ENCODE peak calls at places on chromosomes 2 and 18, in nine cellular contexts. D, A, Q, Y, W, U, J, E and T are unnamed samples. For H3K27me3, the result is how much of the 10 kb centered on the place peaks cover.

GRCh38 chr2:224410946-224411561 is 9.1 kb upstream of the FAM124B start:
- DNase-seq in Y (no peak), A (no peak), J (no peak), D (no peak), U (no peak), E (no peak), Q (no peak), W (no peak), T (peak)

GRCh38 chr2:105977212-105977611 is 216.9 kb downstream of the UXS1 start:
- DNase-seq in Q (no peak), U (no peak), W (no peak), Y (no peak), A (no peak), D (no peak), J (no peak), E (no peak), T (peak)

GRCh38 chr2:131394147-131394931 is 30.4 kb upstream of the RAB6D start:
- DNase-seq in A (no peak), U (no peak), D (peak), E (no peak), J (no peak), Q (no peak), Y (no peak), W (no peak), T (no peak)

GRCh38 chr18:26436176-26437031 is 111.9 kb downstream of the KCTD1 start:
- DNase-seq in E (no peak), A (no peak), D (no peak), J (no peak), U (no peak), Q (no peak), Y (no peak), W (no peak), T (peak)

GRCh38 chr18:79395761-79396404 is at the start of gene NFATC1:
- DNase-seq in D (peak), Q (peak), W (peak), J (peak), E (peak), A (peak), U (no peak), Y (peak), T (peak)

GRCh38 chr2:49369650-49370049 is 215.3 kb upstream of the FSHR start:
- DNase-seq in W (no peak), E (no peak), D (no peak), U (no peak), Q (no peak), J (no peak), A (no peak), Y (no peak), T (no peak)

GRCh38 chr2:31241625-31242270 is 7.8 kb downstream of the EHD3 start:
- DNase-seq in E (no peak), A (no peak), W (no peak), D (no peak), Y (no peak), Q (peak), J (no peak), U (no peak), T (no peak)

GRCh38 chr2:23386422-23387220 is 1.6 kb downstream of the KLHL29 start:
- DNase-seq in E (no peak), A (no peak), D (peak), Q (no peak), U (no peak), W (no peak), J (no peak), Y (no peak), T (no peak)

GRCh38 chr18:77082316-77082715 is 50.3 kb downstream of the MBP start:
- DNase-seq in U (no peak), A (no peak), E (no peak), D (no peak), Y (no peak), J (no peak), W (no peak), Q (no peak), T (no peak)

GRCh38 chr2:79511320-79511951 is 1.4 kb upstream of the CTNNA2 start:
- DNase-seq in U (no peak), E (no peak), A (peak), J (peak), D (peak), Y (no peak), W (no peak), Q (no peak), T (peak)

GRCh38 chr2:74779587-74780135 is 54.3 kb upstream of the HK2 start:
- DNase-seq in Y (no peak), W (peak), E (no peak), A (no peak), Q (no peak), J (peak), D (no peak), U (no peak), T (no peak)

GRCh38 chr18:24941164-24941951 is 410.6 kb downstream of the ZNF521 start:
- DNase-seq in U (no peak), D (no peak), J (no peak), E (no peak), Y (no peak), Q (no peak), W (no peak), A (no peak), T (no peak)

GRCh38 chr2:228827056-228827455 is 444.0 kb downstream of the PID1 start:
- DNase-seq in J (no peak), Y (no peak), E (no peak), U (no peak), W (no peak), D (no peak), A (no peak), Q (no peak), T (peak)

GRCh38 chr2:241364781-241365180 is 8.7 kb downstream of the FARP2 start:
- DNase-seq in W (no peak), Q (no peak), J (no peak), U (no peak), A (no peak), E (no peak), Y (no peak), D (no peak), T (no peak)

GRCh38 chr2:43467889-43468288 is 127.9 kb downstream of the THADA start:
- DNase-seq in A (no peak), U (no peak), Q (no peak), J (no peak), W (no peak), D (no peak), Y (no peak), E (no peak), T (peak)

GRCh38 chr2:45649457-45649854 is 2.0 kb upstream of the PRKCE start:
- DNase-seq in W (no peak), Y (no peak), E (no peak), Q (no peak), J (no peak), U (no peak), D (no peak), A (no peak), T (peak)

GRCh38 chr18:3782901-3783300 is 332.9 kb downstream of the TGIF1 start:
- DNase-seq in E (no peak), D (no peak), J (no peak), W (no peak), Y (no peak), U (no peak), A (no peak), Q (no peak), T (no peak)

GRCh38 chr2:96687711-96688640 is 45.4 kb downstream of the FER1L5 start:
- DNase-seq in Y (no peak), A (no peak), W (no peak), D (no peak), U (no peak), Q (no peak), E (no peak), J (no peak), T (no peak)

GRCh38 chr2:37230581-37230980 is 815 bp downstream of the CEBPZ start:
- DNase-seq in U (no peak), D (no peak), J (no peak), Q (no peak), A (no peak), E (no peak), Y (no peak), W (no peak), T (peak)

GRCh38 chr2:13193900-13194299 is 477.2 kb downstream of the TRIB2 start:
- DNase-seq in Y (no peak), J (no peak), U (peak), A (no peak), D (peak), Q (no peak), E (no peak), W (no peak), T (peak)

GRCh38 chr2:68837861-68838341 is 33.3 kb downstream of the BMP10 start:
- DNase-seq in Y (no peak), J (no peak), A (no peak), W (no peak), Q (no peak), U (peak), E (no peak), D (no peak), T (no peak)

GRCh38 chr2:189217546-189217945 is 38.0 kb upstream of the COL5A2 start:
- DNase-seq in W (no peak), J (no peak), A (no peak), Y (no peak), E (no peak), D (peak), Q (no peak), U (no peak), T (no peak)

GRCh38 chr2:80365762-80366161 is 61.2 kb upstream of the LRRTM1 start:
- DNase-seq in Y (no peak), A (no peak), E (no peak), Q (no peak), U (no peak), J (no peak), D (no peak), W (no peak), T (no peak)

GRCh38 chr18:57561728-57562423 is 24.6 kb downstream of the FECH start:
- DNase-seq in Q (no peak), J (no peak), W (no peak), D (peak), A (peak), U (no peak), E (no peak), Y (no peak), T (peak)

GRCh38 chr2:96882230-96882629 is 12.3 kb upstream of the SEMA4C start:
- DNase-seq in Y (no peak), D (no peak), Q (no peak), W (no peak), U (no peak), J (no peak), A (no peak), E (no peak), T (peak)

GRCh38 chr2:46179037-46179621 is 118.1 kb upstream of the EPAS1 start:
- DNase-seq in D (no peak), Q (peak), J (peak), U (peak), W (no peak), A (peak), Y (peak), E (no peak), T (peak)

GRCh38 chr2:44931177-44931795 is 10.2 kb upstream of the SIX3 start:
- DNase-seq in J (no peak), E (no peak), Y (no peak), U (no peak), D (no peak), A (no peak), W (no peak), Q (peak), T (no peak)

GRCh38 chr2:41068740-41069139 is 616.9 kb upstream of the SLC8A1 start:
- DNase-seq in A (no peak), Q (no peak), J (no peak), Y (no peak), D (no peak), W (no peak), U (no peak), E (no peak), T (peak)

GRCh38 chr2:57886196-57886786 is 160.3 kb upstream of the VRK2 start:
- DNase-seq in J (no peak), Y (no peak), Q (no peak), W (no peak), E (no peak), D (no peak), U (no peak), A (no peak), T (no peak)

GRCh38 chr2:52936029-52936428 is 831.6 kb upstream of the CHAC2 start:
- DNase-seq in D (no peak), E (no peak), A (no peak), W (no peak), U (no peak), Q (no peak), Y (no peak), J (no peak), T (no peak)

GRCh38 chr2:152508446-152508845 is 173.5 kb downstream of the FMNL2 start:
- DNase-seq in J (no peak), A (no peak), Q (no peak), E (no peak), W (no peak), U (no peak), D (no peak), Y (no peak), T (peak)

GRCh38 chr2:200252661-200253067 is 53.8 kb upstream of the SPATS2L start:
- DNase-seq in A (peak), Q (no peak), Y (no peak), U (no peak), D (no peak), J (no peak), W (no peak), E (no peak), T (peak)

GRCh38 chr18:39635966-39636365 is 2070.4 kb upstream of the CELF4 start:
- DNase-seq in E (no peak), W (no peak), D (no peak), J (no peak), A (no peak), U (no peak), Y (no peak), Q (no peak), T (no peak)

GRCh38 chr2:197168705-197169104 is 141.9 kb downstream of the ANKRD44 start:
- DNase-seq in Y (peak), A (peak), W (peak), E (no peak), U (no peak), Q (peak), J (peak), D (peak), T (peak)

GRCh38 chr2:8259106-8259840 is 422.6 kb upstream of the ID2 start:
- DNase-seq in D (no peak), Q (no peak), E (no peak), A (no peak), J (no peak), Y (no peak), U (no peak), W (no peak), T (no peak)

GRCh38 chr2:189421644-189422043 is 19.6 kb upstream of the WDR75 start:
- DNase-seq in D (no peak), Y (no peak), U (no peak), Q (no peak), E (no peak), W (no peak), J (no peak), A (no peak), T (peak)

GRCh38 chr2:160339291-160339690 is 139.2 kb upstream of the ITGB6 start:
- DNase-seq in E (no peak), A (no peak), U (no peak), D (no peak), Y (no peak), J (no peak), Q (no peak), W (no peak), T (no peak)

GRCh38 chr18:58991127-58991798 is 126.6 kb downstream of the ZNF532 start:
- DNase-seq in E (no peak), D (no peak), Q (peak), Y (no peak), U (peak), J (no peak), W (no peak), A (no peak), T (peak)

GRCh38 chr2:40242315-40242714 is 209.6 kb downstream of the SLC8A1 start:
- DNase-seq in Q (no peak), U (no peak), Y (no peak), A (no peak), J (no peak), W (no peak), E (no peak), D (peak), T (no peak)

GRCh38 chr2:151472966-151473365 is 63.3 kb downstream of the RIF1 start:
- DNase-seq in A (no peak), Y (no peak), E (no peak), J (no peak), D (no peak), W (no peak), Q (no peak), U (no peak), T (no peak)

GRCh38 chr2:182504903-182505302 is 78.1 kb upstream of the PDE1A start:
- DNase-seq in Q (no peak), E (no peak), D (no peak), J (no peak), Y (no peak), U (no peak), W (no peak), A (peak), T (peak)
- H3K27me3 ChIP-seq in Q (under half), E (under half), D (under half), J (under half), Y (under half), U (under half), W (under half), A (under half), T (under half)

GRCh38 chr18:63564576-63564975 is 22.4 kb downstream of the SERPINB12 start:
- DNase-seq in W (no peak), Y (no peak), U (no peak), D (no peak), J (no peak), Q (no peak), E (no peak), A (no peak), T (no peak)

GRCh38 chr18:63564021-63564420 is 21.9 kb downstream of the SERPINB12 start:
- DNase-seq in A (no peak), Y (no peak), D (no peak), U (no peak), W (no peak), E (no peak), Q (no peak), J (no peak), T (no peak)

GRCh38 chr18:63567825-63568224 is 19.3 kb upstream of the SERPINB13 start:
- DNase-seq in U (no peak), A (no peak), E (no peak), J (no peak), W (no peak), Y (no peak), D (no peak), Q (no peak), T (no peak)

GRCh38 chr18:63570721-63571120 is 16.4 kb upstream of the SERPINB13 start:
- DNase-seq in J (no peak), Q (no peak), A (no peak), E (no peak), U (no peak), D (no peak), Y (no peak), W (no peak), T (no peak)

GRCh38 chr18:63567276-63567675 is 19.9 kb upstream of the SERPINB13 start:
- DNase-seq in W (no peak), J (no peak), D (no peak), Q (no peak), E (no peak), U (no peak), A (no peak), Y (no peak), T (no peak)
- H3K4me3 ChIP-seq in W (no peak), J (no peak), D (no peak), Q (no peak), E (no peak), U (no peak), A (no peak), Y (no peak), T (no peak)

GRCh38 chr2:214889301-214889700 is 79.8 kb upstream of the BARD1 start:
- DNase-seq in E (no peak), U (no peak), Y (no peak), J (no peak), A (no peak), Q (no peak), D (no peak), W (no peak), T (no peak)
- TF ChIP-seq CTCF in E (no peak), U (no peak), Y (no peak), J (no peak), A (no peak), Q (no peak), D (no peak), W (no peak), T (no peak)

GRCh38 chr2:170827841-170828532 is 11.3 kb downstream of the GAD1 start:
- DNase-seq in J (no peak), D (no peak), Y (no peak), W (no peak), Q (no peak), U (no peak), E (no peak), A (no peak), T (no peak)
- H3K27me3 ChIP-seq in J (half or more), D (under half), Y (under half), W (under half), Q (under half), U (under half), E (under half), A (half or more), T (under half)

DNA sequence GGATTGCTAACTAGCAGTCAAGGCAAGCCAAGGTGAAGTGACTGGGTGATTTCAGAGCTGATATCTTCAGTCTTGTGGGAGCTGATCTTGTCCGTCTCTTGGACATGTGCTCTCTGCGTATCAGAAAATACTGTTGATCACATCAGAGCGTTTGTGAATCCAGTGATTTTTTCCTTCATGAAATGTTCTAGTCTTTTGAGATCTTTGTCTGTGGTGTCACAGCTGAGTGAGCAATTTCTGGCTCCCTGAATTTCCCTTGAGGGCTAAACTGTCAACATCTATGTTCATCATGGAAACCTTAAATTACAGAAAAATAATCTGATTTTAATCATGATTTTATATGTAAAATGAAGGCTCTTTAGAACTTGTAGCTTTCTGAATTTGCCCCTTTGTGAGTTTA is 432.0 kb downstream of the CCDC85A start:
- DNase-seq in A (no peak), J (no peak), D (no peak), E (no peak), Y (no peak), Q (no peak), W (no peak), U (no peak), T (no peak)
- H3K4me3 ChIP-seq in A (no peak), J (no peak), D (no peak), E (no peak), Y (no peak), Q (no peak), W (no peak), U (no peak), T (no peak)

GRCh38 chr2:180695570-180695969 is 284.8 kb upstream of the UBE2E3 start:
- DNase-seq in W (no peak), Q (no peak), Y (no peak), U (no peak), E (no peak), D (no peak), J (no peak), A (no peak), T (no peak)

GRCh38 chr2:180696005-180696404 is 284.4 kb upstream of the UBE2E3 start:
- DNase-seq in Y (no peak), E (no peak), Q (no peak), W (no peak), U (no peak), D (no peak), A (no peak), J (no peak), T (no peak)

GRCh38 chr2:180694445-180695421 is 285.7 kb upstream of the UBE2E3 start:
- DNase-seq in U (no peak), J (no peak), Q (no peak), Y (no peak), D (no peak), E (no peak), A (no peak), W (no peak), T (no peak)

GRCh38 chr2:180690611-180691010 is 289.8 kb upstream of the UBE2E3 start:
- DNase-seq in Q (no peak), U (no peak), J (no peak), A (no peak), D (no peak), W (no peak), E (no peak), Y (no peak), T (peak)

DNA sequence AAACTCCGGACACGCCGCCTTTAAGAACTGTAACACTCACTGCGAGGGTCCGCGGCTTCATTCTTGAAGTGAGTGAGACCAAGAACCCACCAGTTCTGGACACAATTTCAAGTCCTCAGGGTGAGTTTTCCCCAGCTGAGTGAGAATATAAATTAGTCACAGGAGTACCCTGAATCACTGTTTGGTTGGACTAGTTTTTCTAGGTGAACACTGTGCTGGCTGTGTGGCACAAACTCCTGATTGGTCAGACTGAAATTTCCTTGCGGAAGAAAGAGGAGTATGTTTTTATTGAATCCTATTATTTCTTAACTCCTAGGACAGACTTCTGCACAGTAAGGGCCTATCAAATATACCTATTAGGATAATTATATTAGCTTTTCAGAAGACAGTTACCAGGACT is 288.1 kb upstream of the UBE2E3 start:
- DNase-seq in Y (no peak), W (no peak), A (no peak), D (no peak), E (no peak), J (no peak), Q (no peak), U (no peak), T (peak)
- TF ChIP-seq CTCF in Y (no peak), W (no peak), A (no peak), D (no peak), E (no peak), J (no peak), Q (no peak), U (no peak), T (no peak)

DNA sequence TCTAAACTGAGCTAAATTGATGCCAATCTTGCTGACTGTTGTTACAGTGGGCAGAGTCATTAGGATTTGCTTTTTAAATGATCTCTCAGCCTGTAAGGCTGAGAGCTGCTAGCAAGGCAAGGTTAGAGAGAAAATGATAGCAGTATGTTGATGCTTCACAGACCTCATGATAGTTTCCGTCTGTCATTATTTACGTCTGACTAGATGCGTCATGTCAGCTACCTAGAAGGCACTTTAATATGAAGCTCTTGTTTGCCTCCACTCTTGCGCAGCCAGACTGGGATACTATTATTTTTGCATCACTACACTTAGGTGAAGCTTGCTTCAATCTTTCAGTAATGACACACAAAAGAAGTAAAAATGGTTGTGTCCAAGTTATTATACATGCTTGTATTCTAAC is 313.8 kb downstream of the LNPK start:
- DNase-seq in E (no peak), J (no peak), D (no peak), Y (no peak), A (no peak), Q (no peak), U (no peak), W (no peak), T (no peak)
- H3K27me3 ChIP-seq in E (half or more), J (under half), D (under half), Y (under half), A (under half), Q (under half), U (under half), W (under half), T (under half)